ENCODE peak calls at places on chromosomes 2 and 18, in nine cellular contexts. J, R, O, H, L, S, M, Y and A are unnamed samples.

GRCh38 chr2:85769236-85769986 is 15.6 kb downstream of the ATOH8 start:
- DNase-seq in J (no peak), R (no peak), O (no peak), H (no peak), L (peak), S (no peak), M (no peak), Y (peak), A (no peak)

GRCh38 chr2:69805887-69806286 is 23.6 kb upstream of the GMCL1 start:
- DNase-seq in J (no peak), R (no peak), O (no peak), H (no peak), L (no peak), S (no peak), M (no peak), Y (no peak), A (no peak)

GRCh38 chr18:63319383-63320040 is at the start of gene BCL2:
- DNase-seq in J (peak), R (no peak), O (no peak), H (peak), L (no peak), S (no peak), M (peak), Y (no peak), A (no peak)

GRCh38 chr2:54771166-54771565 is 47.7 kb downstream of the EML6 start:
- DNase-seq in J (peak), R (no peak), O (no peak), H (peak), L (no peak), S (no peak), M (peak), Y (no peak), A (peak)

GRCh38 chr2:101089942-101090799 is 61.0 kb downstream of the TBC1D8 start:
- DNase-seq in J (no peak), R (no peak), O (no peak), H (no peak), L (no peak), S (no peak), M (no peak), Y (no peak), A (no peak)

GRCh38 chr2:64141711-64142405 is 2.4 kb downstream of the PELI1 start:
- DNase-seq in J (peak), R (no peak), O (peak), H (peak), L (no peak), S (no peak), M (no peak), Y (no peak), A (no peak)

GRCh38 chr2:146850746-146851145 is 994.1 kb upstream of the ACVR2A start:
- DNase-seq in J (no peak), R (no peak), O (no peak), H (peak), L (no peak), S (peak), M (peak), Y (no peak), A (no peak)

GRCh38 chr2:134774074-134774742 is 55.4 kb upstream of the TMEM163 start:
- DNase-seq in J (peak), R (no peak), O (no peak), H (no peak), L (no peak), S (no peak), M (no peak), Y (no peak), A (peak)

GRCh38 chr2:113025751-113026150 is 20.5 kb downstream of the IL36A start:
- DNase-seq in J (no peak), R (no peak), O (no peak), H (no peak), L (no peak), S (no peak), M (no peak), Y (no peak), A (no peak)